ENCODE peak calls at places on chromosomes 7 and 10, in nine cellular contexts. One of them, this sample, is unnamed.

GRCh38 chr7:96221888-96222287 is 100.0 kb downstream of the SLC25A13 start:
- DNase-seq in Jurkat, Clone E6-1: no peak
- DNase-seq in prostate gland: no peak
- DNase-seq in HEK293T: no peak
- DNase-seq in stromal cell of bone marrow: no peak
- DNase-seq in epithelial cell of proximal tubule: no peak
- DNase-seq in activated CD4-positive, alpha-beta T cell treated with anti-CD3 and anti-CD28 coated beads, Interleukin-2, amount 50 U/mL, for 24 hours: no peak
- DNase-seq in GF-D8: no peak
- DNase-seq in amniotic epithelial cell: no peak
- DNase-seq in this sample: no peak

GRCh38 chr7:73822319-73823173 is 8.2 kb upstream of the CLDN4 start:
- DNase-seq in Jurkat, Clone E6-1: no peak
- DNase-seq in prostate gland: peak; percentile 59
- DNase-seq in HEK293T: peak; percentile 16
- DNase-seq in stromal cell of bone marrow: peak; percentile 99
- DNase-seq in epithelial cell of proximal tubule: peak; percentile 86
- DNase-seq in activated CD4-positive, alpha-beta T cell treated with anti-CD3 and anti-CD28 coated beads, Interleukin-2, amount 50 U/mL, for 24 hours: no peak
- DNase-seq in GF-D8: no peak
- DNase-seq in amniotic epithelial cell: peak; percentile 89
- DNase-seq in this sample: no peak

GRCh38 chr10:52256832-52257691 is 57.0 kb upstream of the DKK1 start:
- DNase-seq in Jurkat, Clone E6-1: no peak
- DNase-seq in prostate gland: no peak
- DNase-seq in HEK293T: no peak
- DNase-seq in stromal cell of bone marrow: no peak
- DNase-seq in epithelial cell of proximal tubule: peak; percentile 66
- DNase-seq in activated CD4-positive, alpha-beta T cell treated with anti-CD3 and anti-CD28 coated beads, Interleukin-2, amount 50 U/mL, for 24 hours: no peak
- DNase-seq in GF-D8: no peak
- DNase-seq in amniotic epithelial cell: peak; percentile 72
- DNase-seq in this sample: no peak

GRCh38 chr7:128796325-128796724 is 4.6 kb downstream of the CCDC136 start:
- DNase-seq in Jurkat, Clone E6-1: no peak
- DNase-seq in prostate gland: no peak
- DNase-seq in HEK293T: no peak
- DNase-seq in stromal cell of bone marrow: peak; percentile 38
- DNase-seq in epithelial cell of proximal tubule: no peak
- DNase-seq in activated CD4-positive, alpha-beta T cell treated with anti-CD3 and anti-CD28 coated beads, Interleukin-2, amount 50 U/mL, for 24 hours: no peak
- DNase-seq in GF-D8: no peak
- DNase-seq in amniotic epithelial cell: peak; percentile 51
- DNase-seq in this sample: no peak

GRCh38 chr7:43726466-43726865 is 2.9 kb downstream of the COA1 start:
- DNase-seq in Jurkat, Clone E6-1: no peak
- DNase-seq in prostate gland: no peak
- DNase-seq in HEK293T: no peak
- DNase-seq in stromal cell of bone marrow: no peak
- DNase-seq in epithelial cell of proximal tubule: no peak
- DNase-seq in activated CD4-positive, alpha-beta T cell treated with anti-CD3 and anti-CD28 coated beads, Interleukin-2, amount 50 U/mL, for 24 hours: no peak
- DNase-seq in GF-D8: no peak
- DNase-seq in amniotic epithelial cell: no peak
- DNase-seq in this sample: no peak

GRCh38 chr10:110304394-110304779 is 333 bp downstream of the SMNDC1 start:
- DNase-seq in Jurkat, Clone E6-1: no peak
- DNase-seq in prostate gland: peak; percentile 6
- DNase-seq in HEK293T: no peak
- DNase-seq in stromal cell of bone marrow: no peak
- DNase-seq in epithelial cell of proximal tubule: no peak
- DNase-seq in activated CD4-positive, alpha-beta T cell treated with anti-CD3 and anti-CD28 coated beads, Interleukin-2, amount 50 U/mL, for 24 hours: no peak
- DNase-seq in GF-D8: no peak
- DNase-seq in amniotic epithelial cell: no peak
- DNase-seq in this sample: no peak

GRCh38 chr10:22693371-22693784 is 21.0 kb downstream of the PIP4K2A start:
- DNase-seq in Jurkat, Clone E6-1: no peak
- DNase-seq in prostate gland: no peak
- DNase-seq in HEK293T: no peak
- DNase-seq in stromal cell of bone marrow: peak; percentile 58
- DNase-seq in epithelial cell of proximal tubule: no peak
- DNase-seq in activated CD4-positive, alpha-beta T cell treated with anti-CD3 and anti-CD28 coated beads, Interleukin-2, amount 50 U/mL, for 24 hours: no peak
- DNase-seq in GF-D8: no peak
- DNase-seq in amniotic epithelial cell: peak; percentile 83
- DNase-seq in this sample: no peak

GRCh38 chr7:12719978-12720377 is 32.5 kb downstream of the ARL4A start:
- DNase-seq in Jurkat, Clone E6-1: no peak
- DNase-seq in prostate gland: no peak
- DNase-seq in HEK293T: no peak
- DNase-seq in stromal cell of bone marrow: no peak
- DNase-seq in epithelial cell of proximal tubule: no peak
- DNase-seq in activated CD4-positive, alpha-beta T cell treated with anti-CD3 and anti-CD28 coated beads, Interleukin-2, amount 50 U/mL, for 24 hours: no peak
- DNase-seq in GF-D8: no peak
- DNase-seq in amniotic epithelial cell: no peak
- DNase-seq in this sample: no peak

GRCh38 chr10:58746470-58747185 is 234.0 kb downstream of the BICC1 start:
- DNase-seq in Jurkat, Clone E6-1: no peak
- DNase-seq in prostate gland: no peak
- DNase-seq in HEK293T: no peak
- DNase-seq in stromal cell of bone marrow: no peak
- DNase-seq in epithelial cell of proximal tubule: no peak
- DNase-seq in activated CD4-positive, alpha-beta T cell treated with anti-CD3 and anti-CD28 coated beads, Interleukin-2, amount 50 U/mL, for 24 hours: no peak
- DNase-seq in GF-D8: no peak
- DNase-seq in amniotic epithelial cell: no peak
- DNase-seq in this sample: no peak

GRCh38 chr7:127876393-127876792 is 154.8 kb downstream of the LRRC4 start:
- DNase-seq in Jurkat, Clone E6-1: no peak
- DNase-seq in prostate gland: no peak
- DNase-seq in HEK293T: no peak
- DNase-seq in stromal cell of bone marrow: peak; percentile 47
- DNase-seq in epithelial cell of proximal tubule: no peak
- DNase-seq in activated CD4-positive, alpha-beta T cell treated with anti-CD3 and anti-CD28 coated beads, Interleukin-2, amount 50 U/mL, for 24 hours: no peak
- DNase-seq in GF-D8: no peak
- DNase-seq in amniotic epithelial cell: peak; percentile 75
- DNase-seq in this sample: no peak

GRCh38 chr7:129952164-129952652 is 552 bp downstream of the UBE2H start:
- DNase-seq in Jurkat, Clone E6-1: no peak
- DNase-seq in prostate gland: peak; percentile 29
- DNase-seq in HEK293T: no peak
- DNase-seq in stromal cell of bone marrow: no peak
- DNase-seq in epithelial cell of proximal tubule: no peak
- DNase-seq in activated CD4-positive, alpha-beta T cell treated with anti-CD3 and anti-CD28 coated beads, Interleukin-2, amount 50 U/mL, for 24 hours: no peak
- DNase-seq in GF-D8: peak; percentile 14
- DNase-seq in amniotic epithelial cell: no peak
- DNase-seq in this sample: no peak

GRCh38 chr7:142890838-142891485 is 5.4 kb upstream of the TRPV6 start:
- DNase-seq in Jurkat, Clone E6-1: no peak
- DNase-seq in prostate gland: no peak
- DNase-seq in HEK293T: no peak
- DNase-seq in stromal cell of bone marrow: no peak
- DNase-seq in epithelial cell of proximal tubule: no peak
- DNase-seq in activated CD4-positive, alpha-beta T cell treated with anti-CD3 and anti-CD28 coated beads, Interleukin-2, amount 50 U/mL, for 24 hours: no peak
- DNase-seq in GF-D8: no peak
- DNase-seq in amniotic epithelial cell: no peak
- DNase-seq in this sample: no peak

GRCh38 chr7:33814400-33814799 is 90.9 kb upstream of the BMPER start:
- DNase-seq in Jurkat, Clone E6-1: no peak
- DNase-seq in prostate gland: no peak
- DNase-seq in HEK293T: no peak
- DNase-seq in stromal cell of bone marrow: no peak
- DNase-seq in epithelial cell of proximal tubule: no peak
- DNase-seq in activated CD4-positive, alpha-beta T cell treated with anti-CD3 and anti-CD28 coated beads, Interleukin-2, amount 50 U/mL, for 24 hours: no peak
- DNase-seq in GF-D8: no peak
- DNase-seq in amniotic epithelial cell: no peak
- DNase-seq in this sample: no peak

GRCh38 chr7:154841731-154842331 is 161.1 kb downstream of the PAXIP1 start:
- DNase-seq in Jurkat, Clone E6-1: no peak
- DNase-seq in prostate gland: peak; percentile 16
- DNase-seq in HEK293T: no peak
- DNase-seq in stromal cell of bone marrow: no peak
- DNase-seq in epithelial cell of proximal tubule: no peak
- DNase-seq in activated CD4-positive, alpha-beta T cell treated with anti-CD3 and anti-CD28 coated beads, Interleukin-2, amount 50 U/mL, for 24 hours: no peak
- DNase-seq in GF-D8: no peak
- DNase-seq in amniotic epithelial cell: no peak
- DNase-seq in this sample: no peak

GRCh38 chr7:149050941-149051340 is 22.6 kb upstream of the PDIA4 start:
- DNase-seq in Jurkat, Clone E6-1: no peak
- DNase-seq in prostate gland: no peak
- DNase-seq in HEK293T: no peak
- DNase-seq in stromal cell of bone marrow: no peak
- DNase-seq in epithelial cell of proximal tubule: no peak
- DNase-seq in activated CD4-positive, alpha-beta T cell treated with anti-CD3 and anti-CD28 coated beads, Interleukin-2, amount 50 U/mL, for 24 hours: no peak
- DNase-seq in GF-D8: no peak
- DNase-seq in amniotic epithelial cell: peak; percentile 43
- DNase-seq in this sample: no peak

GRCh38 chr10:27470890-27471289 is 33.2 kb upstream of the RAB18 start:
- DNase-seq in Jurkat, Clone E6-1: no peak
- DNase-seq in prostate gland: no peak
- DNase-seq in HEK293T: no peak
- DNase-seq in stromal cell of bone marrow: no peak
- DNase-seq in epithelial cell of proximal tubule: no peak
- DNase-seq in activated CD4-positive, alpha-beta T cell treated with anti-CD3 and anti-CD28 coated beads, Interleukin-2, amount 50 U/mL, for 24 hours: no peak
- DNase-seq in GF-D8: no peak
- DNase-seq in amniotic epithelial cell: no peak
- DNase-seq in this sample: no peak

GRCh38 chr7:132430863-132431822 is 145.1 kb downstream of the PLXNA4 start:
- DNase-seq in Jurkat, Clone E6-1: peak; percentile 92
- DNase-seq in prostate gland: no peak
- DNase-seq in HEK293T: peak; percentile 28
- DNase-seq in stromal cell of bone marrow: peak; percentile 95
- DNase-seq in epithelial cell of proximal tubule: peak; percentile 61
- DNase-seq in activated CD4-positive, alpha-beta T cell treated with anti-CD3 and anti-CD28 coated beads, Interleukin-2, amount 50 U/mL, for 24 hours: peak; percentile 15
- DNase-seq in GF-D8: peak; percentile 69
- DNase-seq in amniotic epithelial cell: no peak
- DNase-seq in this sample: no peak

GRCh38 chr7:81846398-81846797 is 76.6 kb upstream of the HGF start:
- DNase-seq in Jurkat, Clone E6-1: no peak
- DNase-seq in prostate gland: no peak
- DNase-seq in HEK293T: no peak
- DNase-seq in stromal cell of bone marrow: no peak
- DNase-seq in epithelial cell of proximal tubule: peak; percentile 27
- DNase-seq in activated CD4-positive, alpha-beta T cell treated with anti-CD3 and anti-CD28 coated beads, Interleukin-2, amount 50 U/mL, for 24 hours: no peak
- DNase-seq in GF-D8: peak; percentile 99
- DNase-seq in amniotic epithelial cell: peak; percentile 90
- DNase-seq in this sample: no peak

GRCh38 chr10:115503546-115503945 is 410.4 kb downstream of the ATRNL1 start:
- DNase-seq in Jurkat, Clone E6-1: no peak
- DNase-seq in prostate gland: no peak
- DNase-seq in HEK293T: no peak
- DNase-seq in stromal cell of bone marrow: no peak
- DNase-seq in epithelial cell of proximal tubule: no peak
- DNase-seq in activated CD4-positive, alpha-beta T cell treated with anti-CD3 and anti-CD28 coated beads, Interleukin-2, amount 50 U/mL, for 24 hours: no peak
- DNase-seq in GF-D8: no peak
- DNase-seq in amniotic epithelial cell: no peak
- DNase-seq in this sample: no peak

GRCh38 chr10:70899096-70899495 is 10.7 kb upstream of the PCBD1 start:
- DNase-seq in Jurkat, Clone E6-1: no peak
- DNase-seq in prostate gland: no peak
- DNase-seq in HEK293T: no peak
- DNase-seq in stromal cell of bone marrow: no peak
- DNase-seq in epithelial cell of proximal tubule: no peak
- DNase-seq in activated CD4-positive, alpha-beta T cell treated with anti-CD3 and anti-CD28 coated beads, Interleukin-2, amount 50 U/mL, for 24 hours: no peak
- DNase-seq in GF-D8: no peak
- DNase-seq in amniotic epithelial cell: no peak
- DNase-seq in this sample: no peak

GRCh38 chr10:1116051-1116450 is 59.9 kb downstream of the WDR37 start:
- DNase-seq in Jurkat, Clone E6-1: no peak
- DNase-seq in prostate gland: no peak
- DNase-seq in HEK293T: no peak
- DNase-seq in stromal cell of bone marrow: no peak
- DNase-seq in epithelial cell of proximal tubule: no peak
- DNase-seq in activated CD4-positive, alpha-beta T cell treated with anti-CD3 and anti-CD28 coated beads, Interleukin-2, amount 50 U/mL, for 24 hours: no peak
- DNase-seq in GF-D8: no peak
- DNase-seq in amniotic epithelial cell: no peak
- DNase-seq in this sample: no peak

GRCh38 chr10:103653581-103654020 is 160.1 kb downstream of the NEURL1 start:
- DNase-seq in Jurkat, Clone E6-1: no peak
- DNase-seq in prostate gland: peak; percentile 48
- DNase-seq in HEK293T: no peak
- DNase-seq in stromal cell of bone marrow: no peak
- DNase-seq in epithelial cell of proximal tubule: no peak
- DNase-seq in activated CD4-positive, alpha-beta T cell treated with anti-CD3 and anti-CD28 coated beads, Interleukin-2, amount 50 U/mL, for 24 hours: no peak
- DNase-seq in GF-D8: no peak
- DNase-seq in amniotic epithelial cell: no peak
- DNase-seq in this sample: no peak

GRCh38 chr7:88040694-88041093 is 106.6 kb downstream of the ADAM22 start:
- DNase-seq in Jurkat, Clone E6-1: no peak
- DNase-seq in prostate gland: no peak
- DNase-seq in HEK293T: no peak
- DNase-seq in stromal cell of bone marrow: peak; percentile 8
- DNase-seq in epithelial cell of proximal tubule: peak; percentile 40
- DNase-seq in activated CD4-positive, alpha-beta T cell treated with anti-CD3 and anti-CD28 coated beads, Interleukin-2, amount 50 U/mL, for 24 hours: no peak
- DNase-seq in GF-D8: no peak
- DNase-seq in amniotic epithelial cell: no peak
- DNase-seq in this sample: no peak

GRCh38 chr10:103232772-103233488 is 12.8 kb upstream of the RPEL1 start:
- DNase-seq in Jurkat, Clone E6-1: peak; percentile 12
- DNase-seq in prostate gland: no peak
- DNase-seq in HEK293T: no peak
- DNase-seq in stromal cell of bone marrow: peak; percentile 10
- DNase-seq in epithelial cell of proximal tubule: no peak
- DNase-seq in activated CD4-positive, alpha-beta T cell treated with anti-CD3 and anti-CD28 coated beads, Interleukin-2, amount 50 U/mL, for 24 hours: no peak
- DNase-seq in GF-D8: no peak
- DNase-seq in amniotic epithelial cell: peak; percentile 66
- DNase-seq in this sample: no peak

GRCh38 chr7:82699773-82700186 is 256.2 kb upstream of the CACNA2D1 start:
- DNase-seq in Jurkat, Clone E6-1: no peak
- DNase-seq in prostate gland: peak; percentile 35
- DNase-seq in HEK293T: no peak
- DNase-seq in stromal cell of bone marrow: no peak
- DNase-seq in epithelial cell of proximal tubule: peak; percentile 36
- DNase-seq in activated CD4-positive, alpha-beta T cell treated with anti-CD3 and anti-CD28 coated beads, Interleukin-2, amount 50 U/mL, for 24 hours: no peak
- DNase-seq in GF-D8: no peak
- DNase-seq in amniotic epithelial cell: peak; percentile 63
- DNase-seq in this sample: no peak

GRCh38 chr7:103031781-103032180 is 42.8 kb downstream of the FBXL13 start:
- DNase-seq in Jurkat, Clone E6-1: no peak
- DNase-seq in prostate gland: no peak
- DNase-seq in HEK293T: no peak
- DNase-seq in stromal cell of bone marrow: peak; percentile 3
- DNase-seq in epithelial cell of proximal tubule: no peak
- DNase-seq in activated CD4-positive, alpha-beta T cell treated with anti-CD3 and anti-CD28 coated beads, Interleukin-2, amount 50 U/mL, for 24 hours: no peak
- DNase-seq in GF-D8: no peak
- DNase-seq in amniotic epithelial cell: no peak
- DNase-seq in this sample: no peak

GRCh38 chr10:1451362-1451888 is 285.9 kb downstream of the ADARB2 start:
- DNase-seq in Jurkat, Clone E6-1: no peak
- DNase-seq in prostate gland: no peak
- DNase-seq in HEK293T: no peak
- DNase-seq in stromal cell of bone marrow: no peak
- DNase-seq in epithelial cell of proximal tubule: no peak
- DNase-seq in activated CD4-positive, alpha-beta T cell treated with anti-CD3 and anti-CD28 coated beads, Interleukin-2, amount 50 U/mL, for 24 hours: no peak
- DNase-seq in GF-D8: no peak
- DNase-seq in amniotic epithelial cell: no peak
- DNase-seq in this sample: no peak

GRCh38 chr10:44742169-44742732 is 168.9 kb upstream of the TMEM72 start:
- DNase-seq in Jurkat, Clone E6-1: peak; percentile 84
- DNase-seq in prostate gland: no peak
- DNase-seq in HEK293T: no peak
- DNase-seq in stromal cell of bone marrow: no peak
- DNase-seq in epithelial cell of proximal tubule: no peak
- DNase-seq in activated CD4-positive, alpha-beta T cell treated with anti-CD3 and anti-CD28 coated beads, Interleukin-2, amount 50 U/mL, for 24 hours: no peak
- DNase-seq in GF-D8: no peak
- DNase-seq in amniotic epithelial cell: no peak
- DNase-seq in this sample: no peak

This sample was measured in nucleus accumbens.